ENCODE peak calls at places on chromosomes 13 and 19, in five cellular contexts. D, P, Z, V and B are unnamed samples.
A peak's percentile ranks its signal among the peaks of the same experiment; 100 is the strongest.

GRCh38 chr13:89401209-89401810 is 1730.1 kb downstream of the SLITRK5 start:
- DNase-seq in P (no peak), Z (no peak), D (no peak), V (no peak), B (no peak)

GRCh38 chr13:107231941-107232340 is 664.0 kb upstream of the ARGLU1 start:
- DNase-seq in P (no peak), D (no peak), Z (no peak), V (no peak), B (no peak)

GRCh38 chr13:112446347-112446861 is 70.2 kb downstream of the SPACA7 start:
- DNase-seq in V (no peak), D (peak; percentile 76), Z (no peak), P (no peak), B (no peak)

GRCh38 chr13:31051999-31052398 is 109.7 kb downstream of the HSPH1 start:
- DNase-seq in V (no peak), Z (no peak), P (no peak), D (peak; percentile 12), B (no peak)

GRCh38 chr13:34933349-34933748 is 8.7 kb upstream of the NBEA start:
- DNase-seq in P (no peak), V (no peak), Z (no peak), D (no peak), B (no peak)

GRCh38 chr13:45718992-45719391 is 16.9 kb downstream of the CBY2 start:
- DNase-seq in D (no peak), P (no peak), V (no peak), Z (no peak), B (no peak)

GRCh38 chr19:40567040-40567749 is 9.5 kb upstream of the SHKBP1 start:
- DNase-seq in D (no peak), P (no peak), V (no peak), Z (no peak), B (no peak)

GRCh38 chr13:76383671-76384461 is 502.3 kb downstream of the KCTD12 start:
- DNase-seq in V (peak; percentile 13), D (no peak), P (no peak), Z (no peak), B (no peak)

GRCh38 chr19:9431475-9431874 is 3.9 kb downstream of the ZNF266 start:
- DNase-seq in D (no peak), P (no peak), Z (no peak), V (no peak), B (peak; percentile 30)

GRCh38 chr13:34000955-34001354 is 183.0 kb downstream of the RFC3 start:
- DNase-seq in Z (no peak), P (no peak), D (no peak), V (no peak), B (no peak)

GRCh38 chr13:39498471-39499114 is 104.4 kb downstream of the LHFPL6 start:
- DNase-seq in D (no peak), P (no peak), Z (no peak), V (no peak), B (no peak)

GRCh38 chr19:801030-801860 is 4.0 kb downstream of the PTBP1 start:
- DNase-seq in Z (no peak), P (peak; percentile 64), D (no peak), V (no peak), B (no peak)

GRCh38 chr19:45739498-45740439 is 6.5 kb downstream of the MEIOSIN start:
- DNase-seq in D (no peak), Z (no peak), V (no peak), P (no peak), B (no peak)

DNA sequence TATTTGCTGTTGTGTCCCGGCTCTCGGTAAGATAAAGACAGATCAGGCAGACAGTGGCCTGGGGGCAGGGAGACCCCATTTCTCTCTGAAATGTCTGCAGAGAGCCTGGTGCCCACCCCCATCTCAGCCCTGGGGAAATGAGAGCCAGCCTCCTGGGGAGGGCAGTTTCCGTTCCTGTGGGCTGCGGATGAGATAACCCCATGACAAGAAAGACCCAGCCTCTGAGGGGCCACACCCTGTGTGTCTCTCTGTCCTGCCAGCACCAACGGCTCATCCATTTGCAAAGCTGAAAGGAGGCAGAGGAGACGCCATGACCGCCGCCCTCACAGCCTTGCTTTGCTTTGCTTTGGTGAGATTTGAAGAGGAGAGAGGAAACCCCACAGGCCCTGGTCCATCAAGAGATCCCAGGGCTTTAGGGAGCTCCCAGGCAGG is 28.1 kb upstream of the KIR3DL3 start:
- DNase-seq in P (no peak), D (no peak), Z (no peak), V (no peak), B (no peak)
- TF ChIP-seq POLR2A in P (no peak), D (no peak), Z (no peak), V (no peak), B (no peak)

DNA sequence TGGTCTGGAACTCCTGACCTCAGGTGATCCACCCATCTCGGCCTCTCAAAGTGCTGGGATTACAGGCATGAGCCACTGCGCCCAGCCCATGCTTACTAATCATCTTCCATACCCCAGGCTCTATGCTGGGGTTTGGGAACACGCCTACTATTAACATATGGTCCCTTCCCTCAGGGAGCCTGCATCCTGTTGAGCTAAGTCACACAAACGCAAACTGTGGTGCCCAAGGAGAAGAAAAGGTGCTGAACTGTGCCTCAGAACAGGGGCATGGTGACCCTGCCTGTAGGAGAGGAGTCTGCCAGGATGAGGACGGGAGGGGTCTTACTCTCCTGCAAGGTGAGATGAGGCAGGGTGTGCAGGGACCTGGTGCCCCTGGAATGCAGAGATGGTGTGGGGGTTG is 5.6 kb downstream of the MICOS13 start:
- DNase-seq in D (no peak), Z (no peak), V (no peak), P (no peak), B (no peak)
- TF ChIP-seq POLR2A in D (no peak), Z (no peak), V (no peak), P (no peak), B (no peak)

GRCh38 chr19:15448778-15449619 is 757 bp downstream of the WIZ start:
- DNase-seq in D (no peak), P (no peak), Z (peak; percentile 54), V (peak; percentile 30), B (no peak)

GRCh38 chr19:15452111-15453047 is 2.6 kb upstream of the WIZ start:
- DNase-seq in Z (peak; percentile 61), D (peak; percentile 97), V (peak; percentile 96), P (peak; percentile 94), B (peak; percentile 98)

GRCh38 chr19:15450528-15450890 is 753 bp upstream of the WIZ start:
- DNase-seq in V (no peak), D (no peak), Z (no peak), P (no peak), B (no peak)

GRCh38 chr19:15448014-15448777 is 1.6 kb downstream of the WIZ start:
- DNase-seq in P (no peak), Z (no peak), V (peak; percentile 31), D (no peak), B (no peak)

GRCh38 chr19:15449620-15450527 is at the start of gene WIZ:
- DNase-seq in D (peak; percentile 96), Z (peak; percentile 97), P (peak; percentile 85), V (peak; percentile 84), B (peak; percentile 81)
- TF ChIP-seq POLR2A in D (no peak), Z (no peak), P (no peak), V (peak; percentile 67), B (peak; percentile 23)

GRCh38 chr19:29285878-29286277 is 72.9 kb upstream of the UQCRFS1 start:
- DNase-seq in D (peak; percentile 62), V (no peak), Z (no peak), P (no peak), B (no peak)
- TF ChIP-seq POLR2A in D (no peak), V (no peak), Z (no peak), P (no peak), B (no peak)